ENCODE peak calls at places on chromosomes 16 and 17, in four cellular contexts. T is GDM1, P is GM12865, H is neural crest cell. F is an unnamed sample.

GRCh38 chr16:70348991-70349390 is 2.3 kb downstream of the DDX19A start:
- DNase-seq in T (no peak), P (no peak), H (no peak), F (no peak)

GRCh38 chr16:17970816-17971291 is 365.7 kb downstream of the NPIPA8 start:
- DNase-seq in T (no peak), P (no peak), H (no peak), F (peak; percentile 40)

GRCh38 chr17:30964878-30965277 is 6.0 kb upstream of the RNF135 start:
- DNase-seq in H (no peak), P (no peak), T (no peak), F (no peak)

GRCh38 chr17:67063146-67063545 is 18.8 kb downstream of the CACNG1 start:
- DNase-seq in P (no peak), H (no peak), T (no peak), F (no peak)

GRCh38 chr16:78742501-78743283 is 643.2 kb downstream of the WWOX start:
- DNase-seq in H (no peak), P (peak; percentile 87), T (peak; percentile 29), F (peak; percentile 4)

GRCh38 chr16:9351841-9352434 is 260.5 kb downstream of the HAPSTR1 start:
- DNase-seq in T (no peak), H (no peak), P (no peak), F (no peak)

GRCh38 chr17:80832266-80832676 is 159.4 kb upstream of the CHMP6 start:
- DNase-seq in P (peak; percentile 25), T (no peak), H (no peak), F (peak; percentile 74)

GRCh38 chr16:10920726-10921427 is 21.4 kb downstream of the DEXI start:
- DNase-seq in T (no peak), H (no peak), P (no peak), F (no peak)

GRCh38 chr16:12538667-12539081 is 265.0 kb downstream of the CPPED1 start:
- DNase-seq in H (no peak), T (no peak), P (peak; percentile 62), F (no peak)

GRCh38 chr17:75832652-75833400 is 11.4 kb downstream of the UNC13D start:
- DNase-seq in H (no peak), P (no peak), T (no peak), F (no peak)

GRCh38 chr16:15643453-15644305 is 725 bp upstream of the MARF1 start:
- DNase-seq in P (peak; percentile 64), T (peak; percentile 13), H (peak; percentile 4), F (peak; percentile 63)

GRCh38 chr16:82660078-82660645 is 33.4 kb downstream of the CDH13 start:
- DNase-seq in T (no peak), H (no peak), P (peak; percentile 39), F (peak; percentile 9)

GRCh38 chr16:46783800-46784199 is 35.7 kb upstream of the MYLK3 start:
- DNase-seq in H (no peak), P (peak; percentile 42), T (no peak), F (no peak)

GRCh38 chr16:30095166-30096078 is 591 bp downstream of the YPEL3 start:
- DNase-seq in H (no peak), P (no peak), T (no peak), F (no peak)

GRCh38 chr17:38428643-38429371 is 543 bp downstream of the ARHGAP23 start:
- DNase-seq in H (no peak), P (peak; percentile 20), T (peak; percentile 18), F (no peak)

GRCh38 chr16:70157105-70157476 is 16.5 kb upstream of the CLEC18C start:
- DNase-seq in H (no peak), T (no peak), P (no peak), F (no peak)

GRCh38 chr17:78016852-78017251 is 58.3 kb downstream of the TNRC6C start:
- DNase-seq in H (no peak), T (no peak), P (no peak), F (no peak)

GRCh38 chr16:87458424-87458915 is 34.4 kb downstream of the ZCCHC14 start:
- DNase-seq in P (no peak), T (no peak), H (no peak), F (no peak)

GRCh38 chr16:77171750-77172635 is 19.0 kb upstream of the MON1B start:
- DNase-seq in T (peak; percentile 1), P (peak; percentile 61), H (peak; percentile 45), F (peak; percentile 74)

GRCh38 chr17:68378202-68379149 is 78.8 kb downstream of the WIPI1 start:
- DNase-seq in T (no peak), H (peak; percentile 5), P (no peak), F (peak; percentile 100)

GRCh38 chr17:46785696-46786095 is 32.8 kb downstream of the WNT3 start:
- DNase-seq in T (no peak), P (no peak), H (no peak), F (no peak)

GRCh38 chr17:75950850-75951554 is 10.2 kb upstream of the FBF1 start:
- DNase-seq in P (no peak), T (no peak), H (no peak), F (no peak)

GRCh38 chr17:65533855-65534457 is 27.5 kb downstream of the AXIN2 start:
- DNase-seq in P (no peak), H (no peak), T (no peak), F (no peak)

GRCh38 chr17:46821482-46822387 is 3.2 kb upstream of the WNT3 start:
- DNase-seq in H (no peak), T (no peak), P (no peak), F (no peak)

GRCh38 chr17:42566873-42567573 is at the start of gene MLX:
- DNase-seq in T (peak; percentile 83), H (peak; percentile 83), P (peak; percentile 96), F (peak; percentile 91)

GRCh38 chr17:29642171-29642611 is 19.5 kb upstream of the CORO6 start:
- DNase-seq in H (no peak), T (no peak), P (no peak), F (no peak)

GRCh38 chr17:82065193-82065637 is 389 bp downstream of the DUS1L start:
- DNase-seq in T (no peak), P (peak; percentile 38), H (no peak), F (no peak)

GRCh38 chr17:64216385-64217248 is 46.4 kb downstream of the TEX2 start:
- DNase-seq in P (peak; percentile 55), H (no peak), T (no peak), F (peak; percentile 14)

GRCh38 chr17:58120195-58120822 is 27.9 kb upstream of the OR4D1 start:
- DNase-seq in P (peak; percentile 66), H (peak; percentile 57), T (peak; percentile 14), F (peak; percentile 64)

GRCh38 chr16:66894055-66894454 is 13.7 kb downstream of the PDP2 start:
- DNase-seq in T (no peak), P (no peak), H (no peak), F (no peak)